ENCODE peak calls at places on chromosomes 5 and 9, in five cellular contexts. B is H9, F is HCT116, Z is GM12878, L is mesendoderm. O is an unnamed sample. For H3K79me2, the result is how much of the 10 kb centered on the place peaks cover.

GRCh38 chr5:119411935-119412623 is 40.2 kb upstream of the HSD17B4 start:
- DNase-seq in B (peak), F (peak), Z (peak), L (peak), O (peak)

GRCh38 chr9:36576866-36577265 is 4.2 kb downstream of the MELK start:
- DNase-seq in B (no peak), F (no peak), Z (no peak), L (no peak), O (peak)

GRCh38 chr9:88528356-88528755 is 6.6 kb upstream of the NXNL2 start:
- DNase-seq in B (no peak), F (no peak), Z (no peak), L (no peak), O (no peak)

GRCh38 chr9:124011460-124012301 is at the start of gene LHX2:
- DNase-seq in B (peak), F (peak), Z (no peak), L (peak), O (peak)

GRCh38 chr5:116864157-116864837 is 289.7 kb upstream of the SEMA6A start:
- DNase-seq in B (peak), F (no peak), Z (no peak), L (peak), O (peak)

GRCh38 chr5:98474211-98474610 is 299.3 kb upstream of the RGMB start:
- DNase-seq in B (no peak), F (no peak), Z (no peak), L (no peak), O (no peak)

GRCh38 chr9:126335837-126336236 is 9.2 kb downstream of the MVB12B start:
- DNase-seq in B (no peak), F (no peak), Z (no peak), L (no peak), O (no peak)

GRCh38 chr9:75979362-75979761 is 88.9 kb downstream of the PCSK5 start:
- DNase-seq in B (peak), F (no peak), Z (no peak), L (peak), O (no peak)

GRCh38 chr9:96523429-96523828 is 73.5 kb downstream of the HABP4 start:
- DNase-seq in B (no peak), F (no peak), Z (no peak), L (no peak), O (peak)

GRCh38 chr5:170471551-170472212 is 32.1 kb upstream of the KCNIP1 start:
- DNase-seq in B (peak), F (no peak), Z (no peak), L (no peak), O (no peak)

GRCh38 chr5:44532981-44533380 is 143.8 kb upstream of the FGF10 start:
- DNase-seq in B (no peak), F (no peak), Z (no peak), L (no peak), O (no peak)

GRCh38 chr5:41524174-41524573 is 13.8 kb upstream of the PLCXD3 start:
- DNase-seq in B (no peak), F (no peak), Z (no peak), L (peak), O (no peak)

GRCh38 chr5:131488463-131488862 is 146.6 kb downstream of the RAPGEF6 start:
- DNase-seq in B (no peak), F (no peak), Z (peak), L (no peak), O (peak)

GRCh38 chr5:179497636-179498365 is 52.6 kb upstream of the RUFY1 start:
- DNase-seq in B (no peak), F (no peak), Z (no peak), L (no peak), O (no peak)

GRCh38 chr9:124022201-124023121 is 10.9 kb downstream of the LHX2 start:
- DNase-seq in B (peak), F (no peak), Z (no peak), L (peak), O (no peak)

GRCh38 chr9:79824265-79824664 is 252.5 kb downstream of the TLE4 start:
- DNase-seq in B (no peak), F (no peak), Z (no peak), L (no peak), O (no peak)

GRCh38 chr5:59123595-59124561 is 541.0 kb downstream of the RAB3C start:
- DNase-seq in B (no peak), F (no peak), Z (peak), L (no peak), O (no peak)

GRCh38 chr5:150763023-150763793 is 4.4 kb upstream of the DCTN4 start:
- DNase-seq in B (no peak), F (no peak), Z (no peak), L (no peak), O (peak)

GRCh38 chr5:50415912-50416311 is 25.2 kb downstream of the EMB start:
- DNase-seq in B (no peak), F (no peak), Z (peak), L (no peak), O (no peak)

GRCh38 chr9:98121096-98121495 is 2.1 kb upstream of the TRIM14 start:
- DNase-seq in B (no peak), F (no peak), Z (no peak), L (no peak), O (no peak)

GRCh38 chr9:109627042-109627441 is 128.9 kb upstream of the PTPN3 start:
- DNase-seq in B (peak), F (no peak), Z (no peak), L (no peak), O (no peak)

GRCh38 chr5:138927979-138928378 is 52.8 kb upstream of the LRRTM2 start:
- DNase-seq in B (no peak), F (no peak), Z (no peak), L (no peak), O (peak)

GRCh38 chr5:67035098-67035740 is 161.4 kb downstream of the CD180 start:
- DNase-seq in B (no peak), F (no peak), Z (no peak), L (no peak), O (no peak)

GRCh38 chr9:129686736-129687135 is 21.3 kb downstream of the PRRX2 start:
- DNase-seq in B (no peak), F (no peak), Z (no peak), L (no peak), O (no peak)

GRCh38 chr5:156094001-156094400 is 233.0 kb upstream of the SGCD start:
- DNase-seq in B (peak), F (no peak), Z (no peak), L (peak), O (peak)

GRCh38 chr5:16970826-16971225 is 34.7 kb upstream of the MYO10 start:
- DNase-seq in B (no peak), F (no peak), Z (no peak), L (no peak), O (no peak)

GRCh38 chr5:174816858-174817257 is 92.5 kb downstream of the MSX2 start:
- DNase-seq in B (no peak), F (no peak), Z (no peak), L (no peak), O (no peak)

GRCh38 chr9:114016101-114016500 is 62.0 kb downstream of the AMBP start:
- DNase-seq in B (no peak), F (no peak), Z (no peak), L (no peak), O (no peak)

GRCh38 chr5:134247411-134247810 is 21.5 kb upstream of the PPP2CA start:
- DNase-seq in B (no peak), F (peak), Z (no peak), L (peak), O (peak)

GRCh38 chr9:77176686-77177142 is 620 bp upstream of the VPS13A start:
- DNase-seq in B (no peak), F (no peak), Z (no peak), L (no peak), O (no peak)

GRCh38 chr9:77177143-77177893 is at the start of gene VPS13A:
- DNase-seq in B (peak), F (peak), Z (peak), L (peak), O (peak)

GRCh38 chr9:77177894-77178794 is 810 bp downstream of the VPS13A start:
- DNase-seq in B (peak), F (no peak), Z (no peak), L (peak), O (peak)

GRCh38 chr9:77183581-77183980 is 6.2 kb downstream of the VPS13A start:
- DNase-seq in B (no peak), F (no peak), Z (no peak), L (no peak), O (no peak)

GRCh38 chr9:77180056-77180455 is 2.7 kb downstream of the VPS13A start:
- DNase-seq in B (no peak), F (no peak), Z (no peak), L (no peak), O (peak)
- H3K79me2 ChIP-seq in B (under half), F (half or more), Z (half or more), L (under half), O (half or more)

DNA sequence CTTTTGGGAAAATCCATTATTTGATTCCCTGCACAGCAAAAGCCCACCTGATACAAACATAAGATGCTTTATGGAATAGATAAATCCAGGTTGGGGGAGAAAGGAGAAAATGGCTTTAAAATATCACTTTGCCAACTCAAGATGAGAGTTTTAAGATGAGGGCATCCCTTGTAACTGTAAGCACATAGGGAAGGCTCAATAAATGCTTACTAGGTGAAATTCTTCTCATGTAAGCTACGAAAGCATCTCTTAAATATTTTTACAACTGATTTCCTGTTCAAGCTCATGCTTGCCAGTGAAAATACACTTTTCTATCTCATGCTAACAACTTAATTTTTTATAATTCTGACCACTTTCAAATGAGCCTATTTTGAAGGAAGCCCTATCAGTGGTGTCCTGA is 11.5 kb downstream of the CDH6 start:
- DNase-seq in B (no peak), F (no peak), Z (no peak), L (no peak), O (no peak)
- H3K9ac ChIP-seq in B (no peak), F (no peak), Z (no peak), L (no peak), O (no peak)

GRCh38 chr9:134680393-134681060 is 38.9 kb downstream of the COL5A1 start:
- DNase-seq in B (no peak), F (no peak), Z (no peak), L (no peak), O (no peak)
- H3K79me2 ChIP-seq in B (under half), F (under half), Z (under half), L (under half), O (half or more)

DNA sequence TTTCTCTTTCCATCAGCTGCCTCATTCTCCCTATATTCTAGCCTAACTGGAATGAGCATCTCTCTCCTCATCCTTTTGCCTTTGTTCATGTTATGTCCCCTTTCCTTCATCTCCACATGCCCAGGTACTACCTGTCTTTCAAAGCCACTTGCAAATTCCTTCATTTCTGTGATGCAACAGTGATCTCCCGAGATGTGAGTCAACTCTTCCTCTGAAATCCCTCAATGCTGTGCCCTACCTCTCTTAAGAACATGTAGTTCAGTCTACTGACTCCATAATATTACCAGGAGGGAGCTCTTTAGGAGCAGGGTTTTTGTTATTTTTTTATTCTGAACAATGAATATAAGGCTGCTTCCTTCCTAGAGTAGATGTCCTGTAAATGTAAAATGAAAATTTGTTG is 91.6 kb downstream of the ZNF462 start:
- DNase-seq in B (no peak), F (no peak), Z (no peak), L (no peak), O (no peak)
- H3K9ac ChIP-seq in B (no peak), F (no peak), Z (no peak), L (no peak), O (no peak)

GRCh38 chr5:65738305-65738704 is 16.3 kb downstream of the NLN start:
- DNase-seq in B (no peak), F (no peak), Z (no peak), L (no peak), O (no peak)
- H3K79me2 ChIP-seq in B (under half), F (half or more), Z (under half), L (under half), O (under half)

GRCh38 chr5:154367101-154367500 is 78.7 kb upstream of the SAP30L start:
- DNase-seq in B (no peak), F (no peak), Z (no peak), L (no peak), O (peak)

GRCh38 chr5:154364845-154365244 is 81.0 kb upstream of the SAP30L start:
- DNase-seq in B (no peak), F (no peak), Z (no peak), L (no peak), O (no peak)

GRCh38 chr5:154365823-154366222 is 80.0 kb upstream of the SAP30L start:
- DNase-seq in B (no peak), F (no peak), Z (no peak), L (no peak), O (peak)

GRCh38 chr5:154368041-154368800 is 77.6 kb upstream of the SAP30L start:
- DNase-seq in B (peak), F (peak), Z (no peak), L (peak), O (peak)

DNA sequence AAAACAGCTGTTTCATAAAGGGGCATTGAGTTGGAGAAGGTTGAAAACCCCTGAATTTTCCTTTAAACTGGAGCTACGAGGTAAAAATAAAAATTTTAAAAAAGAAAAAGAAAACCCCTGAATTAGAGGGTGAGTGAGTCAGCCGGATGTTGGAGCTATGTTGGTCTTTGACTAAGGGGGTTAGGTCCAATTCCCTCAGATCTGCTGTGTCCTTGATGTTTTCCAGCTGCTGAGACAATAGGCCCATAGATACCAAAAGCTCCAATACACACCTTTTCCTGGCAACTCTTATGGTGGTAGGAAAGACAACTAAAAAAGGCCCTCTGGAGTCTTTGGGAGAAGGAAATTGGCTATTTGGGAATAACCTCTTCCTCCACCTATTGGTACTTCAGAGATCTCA is 79.4 kb upstream of the SAP30L start:
- DNase-seq in B (no peak), F (peak), Z (no peak), L (peak), O (peak)
- H3K9ac ChIP-seq in B (no peak), F (peak), Z (no peak), L (no peak), O (no peak)

GRCh38 chr9:133029994-133030316 is 842 bp upstream of the GTF3C5 start:
- DNase-seq in B (no peak), F (no peak), Z (no peak), L (no peak), O (no peak)

GRCh38 chr9:133031496-133031911 is 707 bp downstream of the GTF3C5 start:
- DNase-seq in B (no peak), F (peak), Z (no peak), L (peak), O (no peak)

GRCh38 chr9:133032171-133032570 is 1.4 kb downstream of the GTF3C5 start:
- DNase-seq in B (no peak), F (no peak), Z (no peak), L (no peak), O (no peak)

GRCh38 chr9:133031130-133031422 is 279 bp downstream of the GTF3C5 start:
- DNase-seq in B (no peak), F (no peak), Z (no peak), L (no peak), O (no peak)

DNA sequence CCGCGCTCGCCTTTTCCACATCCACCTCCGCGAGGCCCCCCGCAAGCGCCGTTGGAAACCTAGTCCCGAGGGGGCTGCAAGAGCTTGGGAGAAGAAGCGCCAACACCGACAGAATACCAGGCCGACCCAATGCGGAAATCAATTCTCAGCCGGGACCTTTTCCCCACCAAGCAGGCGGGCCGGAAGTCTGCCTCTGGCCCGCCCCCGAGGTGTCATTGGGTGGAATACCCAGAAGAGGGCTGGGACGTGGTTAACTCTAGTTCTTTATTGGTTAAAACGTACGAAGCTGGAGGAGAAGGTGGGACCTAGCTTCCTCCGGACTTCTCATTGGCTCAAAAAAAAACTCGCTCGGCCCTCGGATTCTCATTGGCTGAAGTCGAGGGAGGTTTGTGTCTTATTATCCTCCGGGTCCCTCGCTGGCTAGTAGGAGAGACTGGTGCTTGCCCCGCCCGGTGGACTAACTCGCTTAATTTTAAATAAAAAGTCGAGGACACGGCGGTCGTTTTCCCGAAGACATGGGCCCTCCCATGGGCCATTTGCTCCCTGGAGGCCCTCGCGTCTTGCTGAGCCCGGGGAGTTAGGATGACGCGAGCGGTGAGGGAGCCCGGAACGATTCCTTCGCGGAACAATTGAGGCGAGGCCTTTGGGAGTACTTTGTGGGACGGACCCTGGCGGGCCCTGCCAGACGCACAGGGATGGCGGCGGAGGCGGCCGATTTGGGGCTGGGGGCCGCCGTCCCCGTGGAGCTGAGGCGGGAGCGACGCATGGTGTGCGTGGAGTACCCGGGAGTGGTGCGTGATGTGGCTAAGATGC is at the start of gene GTF3C5:
- DNase-seq in B (peak), F (peak), Z (peak), L (peak), O (peak)
- H3K79me2 ChIP-seq in B (under half), F (half or more), Z (under half), L (under half), O (under half)